ENCODE peak calls at places on chromosomes 12 and 14, in seven cellular contexts. E is fibroblast of pulmonary artery; C is GDM1; V is HS-5; Q is NT2/D1; Z is HFFc6; T is activated CD4-positive, alpha-beta T cell treated with anti-CD3 and anti-CD28 coated beads, Interleukin-2, amount 10 ng/mL, durations not matched to agents 7 days and 5 days. A is an unnamed sample.

GRCh38 chr12:1006255-1006654 is 15.2 kb downstream of the ERC1 start:
- DNase-seq in E (no peak), C (no peak), V (no peak), Q (no peak), Z (no peak), T (no peak), A (no peak)

GRCh38 chr14:58747181-58747580 is 109.4 kb downstream of the DACT1 start:
- DNase-seq in E (peak; percentile 96), C (no peak), V (no peak), Q (no peak), Z (peak; percentile 74), T (no peak), A (peak; percentile 96)

GRCh38 chr14:103858063-103858820 is 10.9 kb upstream of the PPP1R13B start:
- DNase-seq in E (no peak), C (no peak), V (no peak), Q (no peak), Z (no peak), T (no peak), A (no peak)

GRCh38 chr12:100491104-100491503 is 17.4 kb downstream of the NR1H4 start:
- DNase-seq in E (no peak), C (no peak), V (no peak), Q (no peak), Z (no peak), T (no peak), A (no peak)

GRCh38 chr12:93990832-93991748 is 157.3 kb upstream of the PLXNC1 start:
- DNase-seq in E (peak; percentile 58), C (no peak), V (no peak), Q (peak; percentile 63), Z (peak; percentile 55), T (no peak), A (peak; percentile 18)

GRCh38 chr12:113039911-113040425 is 16.6 kb upstream of the DTX1 start:
- DNase-seq in E (no peak), C (no peak), V (no peak), Q (no peak), Z (no peak), T (no peak), A (no peak)

GRCh38 chr12:53190108-53190729 is 9.5 kb upstream of the CSAD start:
- DNase-seq in E (peak; percentile 59), C (no peak), V (no peak), Q (no peak), Z (peak; percentile 37), T (peak; percentile 44), A (peak; percentile 65)

GRCh38 chr12:116293687-116294463 is 16.4 kb upstream of the MED13L start:
- DNase-seq in E (no peak), C (no peak), V (no peak), Q (no peak), Z (no peak), T (no peak), A (no peak)

GRCh38 chr12:29317556-29318363 is 63.2 kb downstream of the ERGIC2 start:
- DNase-seq in E (peak; percentile 62), C (peak; percentile 56), V (no peak), Q (peak; percentile 85), Z (peak; percentile 21), T (peak; percentile 61), A (peak; percentile 92)

GRCh38 chr14:103904493-103905107 is 23.7 kb upstream of the TDRD9 start:
- DNase-seq in E (no peak), C (no peak), V (no peak), Q (no peak), Z (no peak), T (no peak), A (no peak)

GRCh38 chr14:29548948-29549370 is 378.7 kb downstream of the PRKD1 start:
- DNase-seq in E (peak; percentile 84), C (no peak), V (peak; percentile 29), Q (peak; percentile 8), Z (peak; percentile 73), T (no peak), A (peak; percentile 50)

A was measured in NB4.